ENCODE peak calls at places on chromosomes 2 and 18, in five cellular contexts. R is fibroblast of mammary gland; W is stimulated activated CD8-positive, alpha-beta memory T cell treated with anti-CD3 and anti-CD28 coated beads, Interleukin-12 subunit alpha, Interleukin-12 subunit beta, amount 100 ng/mL, for 4 hours; K is tibial nerve; F is NCI-H1048. Q is an unnamed sample.

GRCh38 chr2:167151894-167152293 is 263.6 kb downstream of the XIRP2 start:
- DNase-seq in W (no peak), F (no peak), R (no peak), K (no peak), Q (no peak)

GRCh38 chr2:17476820-17477219 is 41.4 kb downstream of the RAD51AP2 start:
- DNase-seq in K (no peak), W (no peak), R (no peak), F (no peak), Q (no peak)

GRCh38 chr2:195304310-195304709 is 352.7 kb upstream of the SLC39A10 start:
- DNase-seq in K (no peak), R (peak; percentile 29), F (no peak), W (no peak), Q (no peak)

GRCh38 chr2:162232611-162233115 is 10.6 kb downstream of the FAP start:
- DNase-seq in R (no peak), W (no peak), K (no peak), F (no peak), Q (no peak)

GRCh38 chr18:23106575-23106974 is 28.7 kb upstream of the CABLES1 start:
- DNase-seq in F (no peak), K (no peak), R (peak; percentile 97), W (no peak), Q (no peak)

GRCh38 chr2:85674417-85674816 is 6.4 kb upstream of the SFTPB start:
- DNase-seq in W (no peak), R (peak; percentile 43), K (no peak), F (no peak), Q (no peak)

GRCh38 chr18:23994361-23994902 is 20.1 kb upstream of the TTC39C start:
- DNase-seq in W (no peak), R (peak; percentile 83), K (peak; percentile 21), F (peak; percentile 76), Q (no peak)

GRCh38 chr2:56133931-56134629 is 49.7 kb upstream of the CCDC85A start:
- DNase-seq in K (no peak), W (no peak), R (no peak), F (no peak), Q (no peak)

GRCh38 chr18:3148930-3149535 is 70.7 kb downstream of the MYOM1 start:
- DNase-seq in R (peak; percentile 84), F (no peak), K (no peak), W (no peak), Q (no peak)

GRCh38 chr2:1798425-1799144 is 54.3 kb upstream of the PXDN start:
- DNase-seq in K (no peak), F (no peak), R (no peak), W (no peak), Q (no peak)

GRCh38 chr2:121386707-121387106 is 101.7 kb upstream of the TFCP2L1 start:
- DNase-seq in K (no peak), R (peak; percentile 75), W (no peak), F (no peak), Q (no peak)

Q was measured in activated T-helper 2 cell treated with anti-CD3 and anti-CD28 coated beads, Interferon-gamma antibody, Interleukin-2, Interleukin-4, amounts not matched to agents 10 μg/mL and 5 μg/mL and 100 μg/mL, durations not matched to agents 14 hours and 24 hours and 36 hours.